ENCODE peak calls at places on chromosome 3, in eight cellular contexts. M is GM13977, Z is iris pigment epithelial cell, Y is DMS 273 treated with DMSO at 0.1 percent for 48 hours, P is GM10248, Q is choroid plexus epithelial cell, X is iPS-NIHi11, O is IMR-90. H is an unnamed sample.

GRCh38 chr3:64188810-64189560 is 36.3 kb downstream of the PRICKLE2 start:
- DNase-seq in O (peak; percentile 97), X (peak; percentile 32), Y (no peak), Q (peak; percentile 80), P (no peak), Z (peak; percentile 93), M (no peak), H (no peak)

GRCh38 chr3:75737831-75738493 is 47.4 kb downstream of the ZNF717 start:
- DNase-seq in P (no peak), Q (peak; percentile 32), O (peak; percentile 10), X (no peak), Z (peak; percentile 24), Y (no peak), M (no peak), H (no peak)

GRCh38 chr3:72346526-72346926 is 501.7 kb downstream of the SHQ1 start:
- DNase-seq in P (no peak), M (no peak), O (peak; percentile 97), Z (peak; percentile 98), Q (peak; percentile 98), Y (no peak), X (no peak), H (peak; percentile 57)

GRCh38 chr3:171376125-171376947 is 83.9 kb downstream of the TNIK start:
- DNase-seq in Y (no peak), Q (peak; percentile 85), X (no peak), Z (peak; percentile 82), M (no peak), O (peak; percentile 65), P (no peak), H (no peak)

GRCh38 chr3:124512881-124513609 is 217.2 kb upstream of the UMPS start:
- DNase-seq in Z (no peak), Q (no peak), Y (no peak), M (no peak), O (peak; percentile 4), P (no peak), X (no peak), H (no peak)

GRCh38 chr3:187263270-187263669 is 28.3 kb downstream of the MASP1 start:
- DNase-seq in X (no peak), Q (no peak), P (no peak), M (no peak), O (peak; percentile 28), Y (no peak), Z (peak; percentile 46), H (no peak)

GRCh38 chr3:8761866-8762265 is 7.5 kb downstream of the OXTR start:
- DNase-seq in M (no peak), O (no peak), Y (no peak), Q (no peak), X (no peak), Z (no peak), P (no peak), H (no peak)

GRCh38 chr3:87036671-87037070 is 45.7 kb upstream of the VGLL3 start:
- DNase-seq in Y (no peak), O (no peak), Z (no peak), P (no peak), M (no peak), X (no peak), Q (no peak), H (no peak)

GRCh38 chr3:119647843-119648575 is 12.4 kb downstream of the POPDC2 start:
- DNase-seq in P (no peak), Z (no peak), Q (no peak), Y (no peak), O (peak; percentile 51), X (no peak), M (no peak), H (no peak)